ENCODE peak calls at places on chromosomes 3 and 15, in four cellular contexts. I is T-helper 1 cell, X is fibroblast of the aortic adventitia, N is HEK293T. Y is an unnamed sample.

GRCh38 chr3:73094127-73094526 is 32.7 kb downstream of the EBLN2 start:
- DNase-seq in I (no peak), N (peak), X (no peak), Y (peak)

GRCh38 chr3:70779296-70779695 is 466.9 kb upstream of the MDFIC2 start:
- DNase-seq in N (no peak), I (no peak), X (no peak), Y (no peak)

GRCh38 chr3:1987983-1988382 is 110.7 kb upstream of the CNTN4 start:
- DNase-seq in N (no peak), I (no peak), X (no peak), Y (no peak)

GRCh38 chr15:47725924-47726323 is 8.6 kb downstream of the SEMA6D start:
- DNase-seq in X (no peak), I (no peak), N (no peak), Y (no peak)

GRCh38 chr3:160379628-160380214 is 19.3 kb downstream of the IFT80 start:
- DNase-seq in X (no peak), N (no peak), I (no peak), Y (no peak)

GRCh38 chr15:96200357-96200972 is 130.0 kb upstream of the NR2F2 start:
- DNase-seq in I (no peak), X (no peak), N (no peak), Y (no peak)

GRCh38 chr3:100665230-100665629 is 44.1 kb upstream of the TFG start:
- DNase-seq in N (no peak), I (no peak), X (no peak), Y (no peak)

GRCh38 chr3:8529197-8529637 is 27.6 kb downstream of the LMCD1 start:
- DNase-seq in X (peak), I (no peak), N (no peak), Y (no peak)

GRCh38 chr3:113769551-113769950 is 22.7 kb downstream of the ATP6V1A start:
- DNase-seq in N (no peak), X (peak), I (no peak), Y (peak)

GRCh38 chr3:66431494-66431893 is 69.3 kb downstream of the LRIG1 start:
- DNase-seq in N (no peak), X (peak), I (no peak), Y (peak)

Y was measured in adipocyte.